ENCODE peak calls at places on chromosomes 12 and 14, in six cellular contexts. Y, J, K, U, R and O are unnamed samples.

GRCh38 chr14:50061664-50062437 is 54.5 kb downstream of the VCPKMT start:
- DNase-seq in R (no peak), U (no peak), Y (no peak), K (peak), J (peak), O (peak)

GRCh38 chr14:105201928-105202513 is 20.9 kb upstream of the NUDT14 start:
- DNase-seq in J (no peak), K (no peak), Y (no peak), R (no peak), U (no peak), O (no peak)

GRCh38 chr12:117098361-117099217 is 627 bp downstream of the TESC start:
- DNase-seq in R (no peak), U (no peak), K (no peak), J (no peak), Y (no peak), O (peak)

GRCh38 chr12:117134721-117135120 is 35.5 kb upstream of the TESC start:
- DNase-seq in U (no peak), K (no peak), R (no peak), Y (no peak), J (no peak), O (no peak)

GRCh38 chr14:36666416-36667206 is 5.0 kb downstream of the PAX9 start:
- DNase-seq in J (no peak), R (no peak), U (no peak), Y (no peak), K (no peak), O (no peak)

GRCh38 chr12:69151254-69151751 is 88.1 kb upstream of the CPSF6 start:
- DNase-seq in R (no peak), J (peak), K (no peak), Y (no peak), U (no peak), O (no peak)

GRCh38 chr14:68547305-68548193 is 245.3 kb downstream of the ZFP36L1 start:
- DNase-seq in Y (no peak), R (no peak), U (no peak), K (peak), J (peak), O (no peak)

GRCh38 chr12:122989443-122989839 is 9.0 kb downstream of the ARL6IP4 start:
- DNase-seq in J (no peak), U (no peak), R (no peak), Y (no peak), K (no peak), O (no peak)

GRCh38 chr14:72013606-72014129 is 81.4 kb downstream of the RGS6 start:
- DNase-seq in R (no peak), J (no peak), K (no peak), U (no peak), Y (no peak), O (no peak)

GRCh38 chr14:23588884-23589598 is 10.5 kb upstream of the JPH4 start:
- DNase-seq in R (peak), K (peak), J (peak), Y (peak), U (peak), O (peak)

GRCh38 chr12:83666690-83667089 is 980.0 kb downstream of the TMTC2 start:
- DNase-seq in R (no peak), Y (no peak), U (no peak), J (no peak), K (no peak), O (no peak)

GRCh38 chr12:81089412-81089811 is 11.5 kb downstream of the ACSS3 start:
- DNase-seq in U (no peak), J (no peak), K (no peak), Y (no peak), R (no peak), O (no peak)

GRCh38 chr14:99654235-99655000 is 9.5 kb downstream of the HHIPL1 start:
- DNase-seq in R (peak), J (peak), U (no peak), K (peak), Y (no peak), O (no peak)

GRCh38 chr12:12736759-12737676 is 19.9 kb downstream of the CDKN1B start:
- DNase-seq in K (peak), U (peak), R (peak), Y (peak), J (peak), O (no peak)

GRCh38 chr12:124603143-124603542 is 35.7 kb upstream of the NCOR2 start:
- DNase-seq in R (no peak), U (no peak), Y (no peak), J (no peak), K (no peak), O (no peak)

GRCh38 chr14:74945261-74945851 is 10.0 kb downstream of the PGF start:
- DNase-seq in J (peak), U (no peak), R (no peak), K (peak), Y (no peak), O (peak)

GRCh38 chr14:35277179-35277578 is 15.0 kb upstream of the PSMA6 start:
- DNase-seq in Y (peak), R (no peak), J (no peak), U (no peak), K (no peak), O (no peak)

GRCh38 chr14:99564256-99564902 is 39.6 kb downstream of the CCDC85C start:
- DNase-seq in K (peak), U (no peak), R (peak), Y (peak), J (peak), O (no peak)

GRCh38 chr14:97350894-97351713 is 553.9 kb downstream of the VRK1 start:
- DNase-seq in R (no peak), J (no peak), Y (no peak), K (no peak), U (no peak), O (no peak)

GRCh38 chr12:71719647-71720370 is 33.9 kb downstream of the TMEM19 start:
- DNase-seq in K (no peak), J (peak), R (no peak), Y (no peak), U (no peak), O (no peak)